ENCODE peak calls at places on chromosomes 6 and 20, in six cellular contexts. One of them, this sample, is unnamed.

GRCh38 chr6:135182120-135182992 is 1.2 kb downstream of the MYB start:
- DNase-seq in GM23338: peak; percentile 48
- DNase-seq in prostate gland: no peak
- DNase-seq in transverse colon: peak; percentile 47
- DNase-seq in stomach: peak; percentile 31
- DNase-seq in HCT116: no peak
- DNase-seq in this sample: peak; percentile 36

GRCh38 chr20:9581509-9581908 is 67.1 kb downstream of the LAMP5 start:
- DNase-seq in HCT116: no peak
- DNase-seq in stomach: no peak
- DNase-seq in GM23338: no peak
- DNase-seq in transverse colon: no peak
- DNase-seq in prostate gland: no peak
- DNase-seq in this sample: no peak

GRCh38 chr6:15296735-15297134 is 50.9 kb downstream of the JARID2 start:
- DNase-seq in prostate gland: no peak
- DNase-seq in stomach: no peak
- DNase-seq in transverse colon: no peak
- DNase-seq in HCT116: no peak
- DNase-seq in GM23338: no peak
- DNase-seq in this sample: no peak

GRCh38 chr20:32510601-32511357 is 74.4 kb downstream of the NOL4L start:
- DNase-seq in transverse colon: no peak
- DNase-seq in prostate gland: peak; percentile 42
- DNase-seq in GM23338: no peak
- DNase-seq in HCT116: no peak
- DNase-seq in stomach: peak; percentile 58
- DNase-seq in this sample: no peak

GRCh38 chr6:134534708-134535149 is 216.8 kb upstream of the SGK1 start:
- DNase-seq in GM23338: no peak
- DNase-seq in prostate gland: no peak
- DNase-seq in stomach: no peak
- DNase-seq in transverse colon: no peak
- DNase-seq in HCT116: no peak
- DNase-seq in this sample: no peak

GRCh38 chr6:53603381-53604121 is 58.6 kb upstream of the GCLC start:
- DNase-seq in HCT116: no peak
- DNase-seq in transverse colon: no peak
- DNase-seq in prostate gland: peak; percentile 70
- DNase-seq in GM23338: no peak
- DNase-seq in stomach: no peak
- DNase-seq in this sample: no peak

GRCh38 chr6:24821860-24822444 is 23.2 kb upstream of the ARMH2 start:
- DNase-seq in prostate gland: no peak
- DNase-seq in GM23338: no peak
- DNase-seq in HCT116: no peak
- DNase-seq in transverse colon: no peak
- DNase-seq in stomach: no peak
- DNase-seq in this sample: no peak

GRCh38 chr20:35166242-35166830 is 5.5 kb upstream of the PROCR start:
- DNase-seq in transverse colon: no peak
- DNase-seq in prostate gland: no peak
- DNase-seq in stomach: no peak
- DNase-seq in HCT116: no peak
- DNase-seq in GM23338: peak; percentile 61
- DNase-seq in this sample: peak; percentile 62

GRCh38 chr6:24064106-24064505 is 61.9 kb upstream of the NRSN1 start:
- DNase-seq in transverse colon: peak; percentile 10
- DNase-seq in stomach: no peak
- DNase-seq in prostate gland: no peak
- DNase-seq in HCT116: peak; percentile 15
- DNase-seq in GM23338: peak; percentile 57
- DNase-seq in this sample: no peak

GRCh38 chr6:3016473-3017280 is 17.0 kb downstream of the NQO2 start:
- DNase-seq in GM23338: no peak
- DNase-seq in HCT116: no peak
- DNase-seq in transverse colon: no peak
- DNase-seq in prostate gland: no peak
- DNase-seq in stomach: no peak
- DNase-seq in this sample: no peak

GRCh38 chr20:37534401-37535157 is 6.9 kb upstream of the BLCAP start:
- DNase-seq in transverse colon: peak; percentile 44
- DNase-seq in stomach: peak; percentile 46
- DNase-seq in HCT116: peak; percentile 70
- DNase-seq in GM23338: peak; percentile 88
- DNase-seq in prostate gland: peak; percentile 75
- DNase-seq in this sample: peak; percentile 48

GRCh38 chr6:112562348-112563220 is 215.5 kb downstream of the RFPL4B start:
- DNase-seq in stomach: no peak
- DNase-seq in HCT116: no peak
- DNase-seq in prostate gland: no peak
- DNase-seq in transverse colon: no peak
- DNase-seq in GM23338: no peak
- DNase-seq in this sample: no peak

GRCh38 chr6:85747654-85748053 is 105.0 kb upstream of the SYNCRIP start:
- DNase-seq in stomach: no peak
- DNase-seq in GM23338: no peak
- DNase-seq in HCT116: no peak
- DNase-seq in prostate gland: no peak
- DNase-seq in transverse colon: no peak
- DNase-seq in this sample: no peak

GRCh38 chr20:56957737-56958553 is 308.5 kb downstream of the BMP7 start:
- DNase-seq in stomach: no peak
- DNase-seq in prostate gland: no peak
- DNase-seq in HCT116: no peak
- DNase-seq in transverse colon: no peak
- DNase-seq in GM23338: peak; percentile 60
- DNase-seq in this sample: no peak

GRCh38 chr6:1382883-1383728 is 6.3 kb upstream of the FOXF2 start:
- DNase-seq in HCT116: no peak
- DNase-seq in GM23338: peak; percentile 80
- DNase-seq in prostate gland: no peak
- DNase-seq in transverse colon: no peak
- DNase-seq in stomach: no peak
- DNase-seq in this sample: no peak

GRCh38 chr6:30781697-30782424 is 37.5 kb upstream of the IER3 start:
- DNase-seq in prostate gland: peak; percentile 81
- DNase-seq in stomach: peak; percentile 97
- DNase-seq in HCT116: peak; percentile 94
- DNase-seq in GM23338: no peak
- DNase-seq in transverse colon: peak; percentile 96
- DNase-seq in this sample: peak; percentile 94

GRCh38 chr6:139375239-139376053 is 998 bp upstream of the CITED2 start:
- DNase-seq in transverse colon: peak; percentile 95
- DNase-seq in stomach: peak; percentile 92
- DNase-seq in HCT116: peak; percentile 83
- DNase-seq in GM23338: peak; percentile 96
- DNase-seq in prostate gland: peak; percentile 96
- DNase-seq in this sample: peak; percentile 95

GRCh38 chr6:139376054-139376355 is 1.6 kb upstream of the CITED2 start:
- DNase-seq in stomach: no peak
- DNase-seq in prostate gland: no peak
- DNase-seq in GM23338: no peak
- DNase-seq in HCT116: no peak
- DNase-seq in transverse colon: no peak
- DNase-seq in this sample: peak; percentile 54

GRCh38 chr6:139373154-139373927 is 1.1 kb downstream of the CITED2 start:
- DNase-seq in HCT116: no peak
- DNase-seq in prostate gland: peak; percentile 41
- DNase-seq in stomach: peak; percentile 75
- DNase-seq in GM23338: peak; percentile 55
- DNase-seq in transverse colon: peak; percentile 74
- DNase-seq in this sample: peak; percentile 66

GRCh38 chr6:139373928-139374356 is 506 bp downstream of the CITED2 start:
- DNase-seq in stomach: no peak
- DNase-seq in prostate gland: no peak
- DNase-seq in HCT116: no peak
- DNase-seq in GM23338: no peak
- DNase-seq in transverse colon: no peak
- DNase-seq in this sample: no peak

DNA sequence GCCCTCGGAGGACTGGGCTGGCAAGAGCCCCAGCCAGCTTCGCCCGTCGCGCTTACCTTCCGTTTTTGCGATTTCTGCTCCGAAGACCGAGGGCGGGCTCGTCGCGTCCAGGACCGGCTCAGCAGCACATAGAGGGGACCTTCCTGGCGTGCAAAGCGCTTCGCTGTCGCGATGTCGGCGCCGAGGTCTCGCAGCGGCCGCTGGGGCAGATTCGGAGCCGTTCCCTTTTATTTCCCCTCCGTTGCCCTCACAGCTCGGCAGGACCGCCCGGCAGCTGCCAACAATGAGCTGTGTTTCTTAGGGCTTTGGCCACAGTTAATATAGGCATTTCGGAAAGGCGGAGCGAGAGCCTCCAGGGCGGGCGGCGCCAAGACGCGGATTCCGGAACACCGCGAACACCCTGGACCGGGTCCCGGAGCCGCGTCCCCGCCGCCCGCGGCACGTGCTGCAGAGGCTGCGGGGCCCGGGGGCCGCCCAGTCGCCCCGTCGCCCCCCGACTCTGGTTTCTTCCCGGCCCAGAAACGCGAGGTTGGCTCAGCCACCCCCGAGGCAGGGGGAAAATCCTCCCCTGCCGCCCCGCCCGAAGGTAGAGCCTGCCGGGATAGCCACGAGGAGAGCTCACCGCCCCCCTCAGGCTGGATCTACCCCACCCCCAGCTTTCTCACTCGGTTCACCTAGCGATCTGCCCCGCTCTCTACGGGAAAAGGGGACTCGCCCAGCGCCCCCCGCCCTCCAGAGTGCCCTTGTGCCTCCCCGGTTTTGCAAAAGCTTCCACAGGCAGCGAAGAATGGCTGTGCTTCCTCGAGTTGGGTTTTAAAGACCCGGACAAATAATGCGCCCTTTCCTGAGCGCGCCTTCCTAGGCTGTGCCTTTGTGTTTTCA is at the start of gene CITED2:
- DNase-seq in transverse colon: peak; percentile 97
- DNase-seq in GM23338: peak; percentile 93
- DNase-seq in HCT116: peak; percentile 89
- DNase-seq in prostate gland: peak; percentile 93
- DNase-seq in stomach: peak; percentile 95
- DNase-seq in this sample: peak; percentile 91
- TF ChIP-seq CTCF in transverse colon: peak; percentile 59
- TF ChIP-seq CTCF in GM23338: no peak
- TF ChIP-seq CTCF in HCT116: no peak
- TF ChIP-seq CTCF in prostate gland: peak; percentile 39
- TF ChIP-seq CTCF in stomach: peak; percentile 34
- TF ChIP-seq CTCF in this sample: no peak

GRCh38 chr20:44613575-44613974 is 31.2 kb downstream of the PKIG start:
- DNase-seq in HCT116: no peak
- DNase-seq in stomach: no peak
- DNase-seq in transverse colon: no peak
- DNase-seq in GM23338: no peak
- DNase-seq in prostate gland: no peak
- DNase-seq in this sample: no peak

GRCh38 chr20:44609006-44609510 is 26.7 kb downstream of the PKIG start:
- DNase-seq in transverse colon: no peak
- DNase-seq in GM23338: no peak
- DNase-seq in prostate gland: no peak
- DNase-seq in HCT116: no peak
- DNase-seq in stomach: no peak
- DNase-seq in this sample: no peak

GRCh38 chr20:44610313-44610965 is 28.1 kb downstream of the PKIG start:
- DNase-seq in transverse colon: no peak
- DNase-seq in prostate gland: no peak
- DNase-seq in stomach: no peak
- DNase-seq in GM23338: no peak
- DNase-seq in HCT116: no peak
- DNase-seq in this sample: no peak

GRCh38 chr20:44606725-44607441 is 24.5 kb downstream of the PKIG start:
- DNase-seq in prostate gland: no peak
- DNase-seq in transverse colon: no peak
- DNase-seq in stomach: no peak
- DNase-seq in GM23338: no peak
- DNase-seq in HCT116: no peak
- DNase-seq in this sample: no peak

DNA sequence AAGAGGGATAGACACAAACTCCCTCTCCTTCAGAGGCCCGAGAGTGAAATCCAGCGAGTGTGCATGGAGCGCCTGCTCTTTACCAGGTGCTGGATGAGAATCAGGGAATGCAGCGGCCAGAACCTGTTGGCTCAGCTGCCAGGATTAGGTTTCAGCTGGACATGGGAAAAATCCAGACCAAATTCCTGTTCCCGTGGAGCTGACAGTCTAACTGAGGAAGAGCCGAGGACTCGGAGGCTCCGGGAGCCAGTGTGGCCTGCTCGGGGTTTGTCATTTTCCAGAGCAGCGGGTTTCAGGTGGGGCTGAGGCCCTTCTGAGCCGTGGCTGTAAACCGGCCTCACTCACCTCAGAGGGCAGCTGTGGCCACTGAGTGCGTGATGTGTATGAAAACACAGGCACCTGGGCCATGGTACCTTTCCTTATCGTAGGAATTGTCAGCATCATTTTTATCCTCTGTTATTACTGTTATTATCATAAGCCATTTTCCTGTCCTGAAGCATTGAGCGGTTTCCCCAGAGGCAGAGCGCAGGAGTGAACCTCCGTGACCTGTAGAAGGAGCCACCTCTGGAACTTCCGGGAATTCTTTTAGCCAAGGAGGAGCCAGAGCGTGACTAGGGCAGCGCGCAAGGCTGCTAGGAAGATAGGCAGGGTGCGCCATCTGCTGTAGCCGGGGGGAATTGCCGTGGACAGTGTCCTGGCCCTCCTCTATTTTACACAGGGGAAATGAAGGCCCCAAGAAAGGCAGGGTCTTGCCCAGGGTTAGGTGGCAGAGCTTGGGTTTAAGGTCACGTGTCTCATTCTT is 27.3 kb downstream of the PKIG start:
- DNase-seq in transverse colon: peak; percentile 93
- DNase-seq in prostate gland: peak; percentile 82
- DNase-seq in GM23338: peak; percentile 97
- DNase-seq in stomach: peak; percentile 91
- DNase-seq in HCT116: peak; percentile 76
- DNase-seq in this sample: peak; percentile 85
- TF ChIP-seq POLR2AphosphoS5 in transverse colon: peak; percentile 62
- TF ChIP-seq POLR2AphosphoS5 in prostate gland: peak; percentile 88
- TF ChIP-seq POLR2AphosphoS5 in GM23338: no peak
- TF ChIP-seq POLR2AphosphoS5 in stomach: peak; percentile 95
- TF ChIP-seq POLR2AphosphoS5 in HCT116: peak; percentile 55
- TF ChIP-seq POLR2AphosphoS5 in this sample: peak; percentile 67

GRCh38 chr6:127547909-127548649 is 28.9 kb upstream of the C6orf58 start:
- DNase-seq in stomach: no peak
- DNase-seq in transverse colon: no peak
- DNase-seq in GM23338: peak; percentile 32
- DNase-seq in prostate gland: no peak
- DNase-seq in HCT116: no peak
- DNase-seq in this sample: no peak
- TF ChIP-seq CTCF in stomach: no peak
- TF ChIP-seq CTCF in transverse colon: no peak
- TF ChIP-seq CTCF in GM23338: peak; percentile 31
- TF ChIP-seq CTCF in prostate gland: peak; percentile 14
- TF ChIP-seq CTCF in HCT116: peak; percentile 17
- TF ChIP-seq CTCF in this sample: no peak

GRCh38 chr6:169557887-169558286 is 143.9 kb downstream of the WDR27 start:
- DNase-seq in prostate gland: no peak
- DNase-seq in stomach: no peak
- DNase-seq in HCT116: no peak
- DNase-seq in GM23338: no peak
- DNase-seq in transverse colon: no peak
- DNase-seq in this sample: no peak
- TF ChIP-seq POLR2AphosphoS5 in prostate gland: no peak
- TF ChIP-seq POLR2AphosphoS5 in stomach: no peak
- TF ChIP-seq POLR2AphosphoS5 in HCT116: no peak
- TF ChIP-seq POLR2AphosphoS5 in GM23338: no peak
- TF ChIP-seq POLR2AphosphoS5 in transverse colon: no peak
- TF ChIP-seq POLR2AphosphoS5 in this sample: no peak

GRCh38 chr6:33570806-33571636 is 9.1 kb downstream of the BAK1 start:
- DNase-seq in prostate gland: peak; percentile 72
- DNase-seq in GM23338: peak; percentile 88
- DNase-seq in HCT116: peak; percentile 31
- DNase-seq in stomach: peak; percentile 85
- DNase-seq in transverse colon: peak; percentile 88
- DNase-seq in this sample: peak; percentile 86
- TF ChIP-seq CTCF in prostate gland: no peak
- TF ChIP-seq CTCF in GM23338: no peak
- TF ChIP-seq CTCF in HCT116: no peak
- TF ChIP-seq CTCF in stomach: peak; percentile 18
- TF ChIP-seq CTCF in transverse colon: no peak
- TF ChIP-seq CTCF in this sample: no peak